ENCODE peak calls at places on chromosomes 7 and 10, in four cellular contexts. Z is GM12878, M is H1, Q is GM12891. S is an unnamed sample.

GRCh38 chr10:112986791-112987190 is 36.7 kb downstream of the TCF7L2 start:
- DNase-seq in M (no peak), Z (no peak), Q (no peak), S (no peak)

GRCh38 chr7:112669306-112669705 is 120.9 kb downstream of the TMEM168 start:
- DNase-seq in Z (no peak), M (no peak), Q (no peak), S (no peak)

GRCh38 chr10:8365935-8366911 is 311.7 kb downstream of the GATA3 start:
- DNase-seq in Z (peak; percentile 12), M (peak; percentile 10), Q (no peak), S (no peak)

GRCh38 chr10:131676448-131676847 is 224.4 kb upstream of the PPP2R2D start:
- DNase-seq in M (no peak), Q (no peak), Z (no peak), S (no peak)

GRCh38 chr7:69907720-69908119 is 309.4 kb downstream of the AUTS2 start:
- DNase-seq in Q (no peak), Z (no peak), M (no peak), S (no peak)

GRCh38 chr10:88826390-88826789 is 23.9 kb downstream of the LIPM start:
- DNase-seq in Q (no peak), M (no peak), Z (no peak), S (no peak)

GRCh38 chr10:72107325-72108003 is 19.1 kb upstream of the SPOCK2 start:
- DNase-seq in Q (no peak), M (no peak), Z (no peak), S (no peak)

GRCh38 chr7:139182363-139182762 is 48.7 kb upstream of the UBN2 start:
- DNase-seq in Q (no peak), M (no peak), Z (no peak), S (no peak)

GRCh38 chr10:133527779-133528271 is 662 bp downstream of the CYP2E1 start:
- DNase-seq in Z (no peak), M (no peak), Q (no peak), S (no peak)

GRCh38 chr10:119270893-119271361 is 63.6 kb downstream of the GRK5 start:
- DNase-seq in M (no peak), Z (no peak), Q (no peak), S (peak; percentile 62)
- TF ChIP-seq POLR2A in M (no peak), Z (peak; percentile 64), Q (no peak), S (peak; percentile 72)

GRCh38 chr7:95205821-95206220 is 118.5 kb downstream of the PON1 start:
- DNase-seq in Q (no peak), Z (no peak), M (no peak), S (no peak)
- TF ChIP-seq TAF1 in Q (no peak), Z (no peak), M (no peak), S (no peak)

GRCh38 chr10:43686414-43686813 is 37.7 kb upstream of the ZNF32 start:
- DNase-seq in M (no peak), Q (no peak), Z (no peak), S (no peak)

GRCh38 chr10:43683451-43684197 is 34.9 kb upstream of the ZNF32 start:
- DNase-seq in Q (no peak), M (no peak), Z (no peak), S (peak; percentile 34)

GRCh38 chr10:43685744-43686143 is 37.1 kb upstream of the ZNF32 start:
- DNase-seq in Q (no peak), M (no peak), Z (no peak), S (no peak)

GRCh38 chr10:43682956-43683355 is 34.3 kb upstream of the ZNF32 start:
- DNase-seq in M (no peak), Q (no peak), Z (no peak), S (no peak)

GRCh38 chr10:43684198-43684559 is 35.5 kb upstream of the ZNF32 start:
- DNase-seq in Q (no peak), M (no peak), Z (no peak), S (no peak)
- TF ChIP-seq POLR2AphosphoS5 in Q (no peak), M (no peak), Z (no peak), S (no peak)

GRCh38 chr10:11754620-11755019 is 12.4 kb downstream of the ECHDC3 start:
- DNase-seq in M (no peak), Q (no peak), Z (no peak), S (no peak)
- TF ChIP-seq POLR2A in M (no peak), Q (no peak), Z (no peak), S (no peak)

GRCh38 chr7:145490356-145490755 is 626.2 kb upstream of the CNTNAP2 start:
- DNase-seq in Q (no peak), Z (no peak), M (no peak), S (no peak)

DNA sequence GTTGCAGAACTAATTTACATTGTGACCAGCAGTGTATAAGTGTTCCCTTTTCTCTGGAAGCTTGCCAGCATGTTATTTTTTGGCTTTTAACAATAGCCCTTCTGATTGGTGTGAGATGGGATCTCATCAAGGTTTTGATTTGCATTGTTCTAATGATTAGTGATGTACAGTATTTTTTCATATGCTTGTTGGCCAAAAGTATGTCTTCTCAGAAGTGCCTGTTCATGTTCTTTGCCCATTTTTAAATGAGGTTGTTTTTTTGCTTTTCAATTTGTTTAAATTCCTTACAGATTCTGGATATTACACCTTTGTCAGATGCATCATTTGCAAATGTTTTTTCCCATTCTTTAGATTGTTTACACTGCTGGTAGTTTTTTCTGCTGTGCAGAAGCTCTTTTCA is 627.0 kb upstream of the CNTNAP2 start:
- DNase-seq in M (no peak), Q (no peak), Z (no peak), S (no peak)
- TF ChIP-seq TAF1 in M (no peak), Q (no peak), Z (no peak), S (no peak)

GRCh38 chr10:118568327-118568848 is 27.1 kb downstream of the PRLHR start:
- DNase-seq in M (no peak), Z (peak; percentile 17), Q (peak; percentile 27), S (peak; percentile 28)
- TF ChIP-seq POLR2AphosphoS5 in M (no peak), Z (no peak), Q (no peak), S (no peak)

DNA sequence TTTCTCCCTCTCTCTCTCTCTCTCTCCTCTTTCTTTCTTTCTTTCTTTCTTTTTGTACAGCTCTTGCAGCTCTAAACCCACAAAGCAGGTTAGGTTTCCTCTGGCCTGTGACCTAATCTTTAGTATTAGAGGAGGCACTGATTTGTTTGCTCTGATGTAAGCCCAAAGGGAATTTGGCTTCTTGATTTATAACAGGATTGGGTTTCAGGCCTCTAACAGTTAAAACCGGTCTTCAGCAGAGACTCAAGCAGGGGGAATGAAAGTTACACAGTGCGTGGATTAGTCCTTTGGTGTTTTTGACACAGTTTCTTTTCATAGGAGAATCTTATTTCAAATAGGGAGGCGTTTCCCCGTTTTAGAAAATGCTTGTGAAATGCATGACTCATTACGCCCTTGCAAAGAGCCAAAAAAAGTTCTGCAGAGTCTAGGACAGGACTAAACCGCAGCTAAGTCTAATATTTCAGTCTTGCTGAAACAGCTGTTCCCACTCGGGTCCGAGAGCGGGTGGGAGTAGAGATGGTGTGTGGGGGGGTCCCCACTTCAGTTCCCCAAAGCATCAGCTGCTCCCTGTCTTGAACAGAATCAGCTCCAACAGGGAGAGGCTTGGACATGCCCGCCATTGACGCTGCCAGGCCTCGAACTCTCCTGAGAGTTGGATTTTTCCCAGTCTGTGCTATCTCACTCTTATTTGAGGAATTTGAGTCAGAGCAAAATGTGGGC is 296.5 kb upstream of the PITRM1 start:
- DNase-seq in M (no peak), Q (no peak), Z (no peak), S (no peak)
- TF ChIP-seq POLR2A in M (no peak), Q (no peak), Z (no peak), S (no peak)

S was measured in GM12892.